ENCODE peak calls at places on chromosomes 12 and 14, in six cellular contexts. One of them, this sample, is unnamed.

GRCh38 chr14:91870001-91870400 is 2.7 kb upstream of the TC2N start:
- DNase-seq in neural progenitor cell: no peak
- DNase-seq in psoas muscle: no peak
- DNase-seq in suprapubic skin: no peak
- DNase-seq in heart right ventricle: no peak
- DNase-seq in MM.1S: peak
- DNase-seq in this sample: no peak

GRCh38 chr12:14961466-14962155 is at the start of gene ARHGDIB:
- DNase-seq in neural progenitor cell: no peak
- DNase-seq in psoas muscle: no peak
- DNase-seq in suprapubic skin: no peak
- DNase-seq in heart right ventricle: peak
- DNase-seq in MM.1S: peak
- DNase-seq in this sample: no peak

GRCh38 chr14:41570415-41571155 is 36.1 kb upstream of the LRFN5 start:
- DNase-seq in neural progenitor cell: no peak
- DNase-seq in psoas muscle: no peak
- DNase-seq in suprapubic skin: no peak
- DNase-seq in heart right ventricle: no peak
- DNase-seq in MM.1S: peak
- DNase-seq in this sample: no peak

GRCh38 chr12:55933158-55933798 is 2.3 kb downstream of the DGKA start:
- DNase-seq in neural progenitor cell: no peak
- DNase-seq in psoas muscle: no peak
- DNase-seq in suprapubic skin: no peak
- DNase-seq in heart right ventricle: no peak
- DNase-seq in MM.1S: no peak
- DNase-seq in this sample: no peak

GRCh38 chr12:8081228-8081920 is 700 bp upstream of the NECAP1 start:
- DNase-seq in neural progenitor cell: no peak
- DNase-seq in psoas muscle: no peak
- DNase-seq in suprapubic skin: no peak
- DNase-seq in heart right ventricle: no peak
- DNase-seq in MM.1S: peak
- DNase-seq in this sample: no peak

GRCh38 chr14:76352639-76353281 is 23.2 kb upstream of the ESRRB start:
- DNase-seq in neural progenitor cell: peak
- DNase-seq in psoas muscle: peak
- DNase-seq in suprapubic skin: no peak
- DNase-seq in heart right ventricle: peak
- DNase-seq in MM.1S: peak
- DNase-seq in this sample: no peak

GRCh38 chr12:41983394-41983793 is 161.3 kb downstream of the GXYLT1 start:
- DNase-seq in neural progenitor cell: no peak
- DNase-seq in psoas muscle: no peak
- DNase-seq in suprapubic skin: no peak
- DNase-seq in heart right ventricle: no peak
- DNase-seq in MM.1S: no peak
- DNase-seq in this sample: no peak

GRCh38 chr12:112473056-112473455 is 54.3 kb downstream of the PTPN11 start:
- DNase-seq in neural progenitor cell: peak
- DNase-seq in psoas muscle: no peak
- DNase-seq in suprapubic skin: no peak
- DNase-seq in heart right ventricle: no peak
- DNase-seq in MM.1S: no peak
- DNase-seq in this sample: peak

GRCh38 chr14:68395585-68395984 is 397.3 kb downstream of the ZFP36L1 start:
- DNase-seq in neural progenitor cell: no peak
- DNase-seq in psoas muscle: peak
- DNase-seq in suprapubic skin: no peak
- DNase-seq in heart right ventricle: no peak
- DNase-seq in MM.1S: no peak
- DNase-seq in this sample: no peak

GRCh38 chr12:615620-616019 is 47.6 kb downstream of the NINJ2 start:
- DNase-seq in neural progenitor cell: no peak
- DNase-seq in psoas muscle: no peak
- DNase-seq in suprapubic skin: no peak
- DNase-seq in heart right ventricle: no peak
- DNase-seq in MM.1S: no peak
- DNase-seq in this sample: no peak

GRCh38 chr14:74488788-74489397 is 4.2 kb downstream of the NPC2 start:
- DNase-seq in neural progenitor cell: no peak
- DNase-seq in psoas muscle: no peak
- DNase-seq in suprapubic skin: no peak
- DNase-seq in heart right ventricle: no peak
- DNase-seq in MM.1S: peak
- DNase-seq in this sample: no peak

GRCh38 chr12:127388985-127389384 is 878.0 kb upstream of the TMEM132C start:
- DNase-seq in neural progenitor cell: no peak
- DNase-seq in psoas muscle: no peak
- DNase-seq in suprapubic skin: no peak
- DNase-seq in heart right ventricle: no peak
- DNase-seq in MM.1S: no peak
- DNase-seq in this sample: no peak

GRCh38 chr12:2083561-2083960 is 30.8 kb downstream of the CACNA1C start:
- DNase-seq in neural progenitor cell: no peak
- DNase-seq in psoas muscle: no peak
- DNase-seq in suprapubic skin: no peak
- DNase-seq in heart right ventricle: no peak
- DNase-seq in MM.1S: no peak
- DNase-seq in this sample: no peak

GRCh38 chr14:98984719-98985041 is 287.3 kb downstream of the BCL11B start:
- DNase-seq in neural progenitor cell: no peak
- DNase-seq in psoas muscle: no peak
- DNase-seq in suprapubic skin: no peak
- DNase-seq in heart right ventricle: no peak
- DNase-seq in MM.1S: no peak
- DNase-seq in this sample: no peak

GRCh38 chr12:114013601-114014345 is 47.6 kb upstream of the RBM19 start:
- DNase-seq in neural progenitor cell: peak
- DNase-seq in psoas muscle: no peak
- DNase-seq in suprapubic skin: no peak
- DNase-seq in heart right ventricle: peak
- DNase-seq in MM.1S: no peak
- DNase-seq in this sample: peak

GRCh38 chr14:65238456-65238855 is 136.1 kb upstream of the MAX start:
- DNase-seq in neural progenitor cell: no peak
- DNase-seq in psoas muscle: no peak
- DNase-seq in suprapubic skin: no peak
- DNase-seq in heart right ventricle: no peak
- DNase-seq in MM.1S: no peak
- DNase-seq in this sample: no peak

GRCh38 chr14:21300892-21301291 is 21.0 kb downstream of the RPGRIP1 start:
- DNase-seq in neural progenitor cell: peak
- DNase-seq in psoas muscle: no peak
- DNase-seq in suprapubic skin: no peak
- DNase-seq in heart right ventricle: peak
- DNase-seq in MM.1S: no peak
- DNase-seq in this sample: peak

GRCh38 chr14:54348923-54349615 is 47.7 kb upstream of the CDKN3 start:
- DNase-seq in neural progenitor cell: no peak
- DNase-seq in psoas muscle: peak
- DNase-seq in suprapubic skin: no peak
- DNase-seq in heart right ventricle: peak
- DNase-seq in MM.1S: no peak
- DNase-seq in this sample: no peak

GRCh38 chr12:65656904-65657351 is 167.4 kb upstream of the HMGA2 start:
- DNase-seq in neural progenitor cell: no peak
- DNase-seq in psoas muscle: no peak
- DNase-seq in suprapubic skin: no peak
- DNase-seq in heart right ventricle: no peak
- DNase-seq in MM.1S: no peak
- DNase-seq in this sample: no peak

GRCh38 chr12:54682674-54683073 is 34.5 kb upstream of the DCD start:
- DNase-seq in neural progenitor cell: no peak
- DNase-seq in psoas muscle: no peak
- DNase-seq in suprapubic skin: no peak
- DNase-seq in heart right ventricle: no peak
- DNase-seq in MM.1S: no peak
- DNase-seq in this sample: no peak

GRCh38 chr14:23104591-23105347 is at the start of gene CIROP:
- DNase-seq in neural progenitor cell: no peak
- DNase-seq in psoas muscle: no peak
- DNase-seq in suprapubic skin: peak
- DNase-seq in heart right ventricle: no peak
- DNase-seq in MM.1S: no peak
- DNase-seq in this sample: no peak

GRCh38 chr14:25094171-25094907 is 44.4 kb upstream of the STXBP6 start:
- DNase-seq in neural progenitor cell: peak
- DNase-seq in psoas muscle: no peak
- DNase-seq in suprapubic skin: no peak
- DNase-seq in heart right ventricle: no peak
- DNase-seq in MM.1S: no peak
- DNase-seq in this sample: no peak

GRCh38 chr12:112418248-112418595 is 525 bp upstream of the PTPN11 start:
- DNase-seq in neural progenitor cell: no peak
- DNase-seq in psoas muscle: no peak
- DNase-seq in suprapubic skin: no peak
- DNase-seq in heart right ventricle: no peak
- DNase-seq in MM.1S: peak
- DNase-seq in this sample: no peak

GRCh38 chr14:73754911-73755360 is 40.8 kb upstream of the PNMA1 start:
- DNase-seq in neural progenitor cell: no peak
- DNase-seq in psoas muscle: peak
- DNase-seq in suprapubic skin: no peak
- DNase-seq in heart right ventricle: peak
- DNase-seq in MM.1S: no peak
- DNase-seq in this sample: no peak

GRCh38 chr12:80509781-80510556 is 65.9 kb downstream of the PTPRQ start:
- DNase-seq in neural progenitor cell: no peak
- DNase-seq in psoas muscle: no peak
- DNase-seq in suprapubic skin: no peak
- DNase-seq in heart right ventricle: no peak
- DNase-seq in MM.1S: no peak
- DNase-seq in this sample: no peak

GRCh38 chr12:106369624-106370346 is 12.2 kb downstream of the POLR3B start:
- DNase-seq in neural progenitor cell: no peak
- DNase-seq in psoas muscle: no peak
- DNase-seq in suprapubic skin: no peak
- DNase-seq in heart right ventricle: no peak
- DNase-seq in MM.1S: no peak
- DNase-seq in this sample: no peak

GRCh38 chr12:129887047-129887568 is 16.7 kb downstream of the TMEM132D start:
- DNase-seq in neural progenitor cell: no peak
- DNase-seq in psoas muscle: no peak
- DNase-seq in suprapubic skin: no peak
- DNase-seq in heart right ventricle: no peak
- DNase-seq in MM.1S: no peak
- DNase-seq in this sample: no peak

GRCh38 chr12:86523844-86524243 is 267.7 kb upstream of the MGAT4C start:
- DNase-seq in neural progenitor cell: no peak
- DNase-seq in psoas muscle: no peak
- DNase-seq in suprapubic skin: no peak
- DNase-seq in heart right ventricle: no peak
- DNase-seq in MM.1S: no peak
- DNase-seq in this sample: no peak

GRCh38 chr12:107027304-107028053 is 40.5 kb upstream of the MTERF2 start:
- DNase-seq in neural progenitor cell: no peak
- DNase-seq in psoas muscle: no peak
- DNase-seq in suprapubic skin: no peak
- DNase-seq in heart right ventricle: peak
- DNase-seq in MM.1S: no peak
- DNase-seq in this sample: no peak

GRCh38 chr12:99611117-99611516 is 36.4 kb upstream of the GARIN6 start:
- DNase-seq in neural progenitor cell: no peak
- DNase-seq in psoas muscle: no peak
- DNase-seq in suprapubic skin: no peak
- DNase-seq in heart right ventricle: no peak
- DNase-seq in MM.1S: no peak
- DNase-seq in this sample: no peak

GRCh38 chr12:45732250-45732649 is 2.7 kb downstream of the ARID2 start:
- DNase-seq in neural progenitor cell: no peak
- DNase-seq in psoas muscle: no peak
- DNase-seq in suprapubic skin: no peak
- DNase-seq in heart right ventricle: no peak
- DNase-seq in MM.1S: peak
- DNase-seq in this sample: no peak
- H3K4me3 ChIP-seq in neural progenitor cell: peak
- H3K4me3 ChIP-seq in psoas muscle: peak
- H3K4me3 ChIP-seq in suprapubic skin: peak
- H3K4me3 ChIP-seq in heart right ventricle: peak
- H3K4me3 ChIP-seq in MM.1S: peak
- H3K4me3 ChIP-seq in this sample: no peak

GRCh38 chr12:119139448-119139847 is 39.3 kb upstream of the HSPB8 start:
- DNase-seq in neural progenitor cell: no peak
- DNase-seq in psoas muscle: no peak
- DNase-seq in suprapubic skin: no peak
- DNase-seq in heart right ventricle: no peak
- DNase-seq in MM.1S: no peak
- DNase-seq in this sample: no peak
- H3K27ac ChIP-seq in neural progenitor cell: no peak
- H3K27ac ChIP-seq in psoas muscle: peak
- H3K27ac ChIP-seq in suprapubic skin: no peak
- H3K27ac ChIP-seq in heart right ventricle: no peak
- H3K27ac ChIP-seq in MM.1S: no peak
- H3K27ac ChIP-seq in this sample: no peak

DNA sequence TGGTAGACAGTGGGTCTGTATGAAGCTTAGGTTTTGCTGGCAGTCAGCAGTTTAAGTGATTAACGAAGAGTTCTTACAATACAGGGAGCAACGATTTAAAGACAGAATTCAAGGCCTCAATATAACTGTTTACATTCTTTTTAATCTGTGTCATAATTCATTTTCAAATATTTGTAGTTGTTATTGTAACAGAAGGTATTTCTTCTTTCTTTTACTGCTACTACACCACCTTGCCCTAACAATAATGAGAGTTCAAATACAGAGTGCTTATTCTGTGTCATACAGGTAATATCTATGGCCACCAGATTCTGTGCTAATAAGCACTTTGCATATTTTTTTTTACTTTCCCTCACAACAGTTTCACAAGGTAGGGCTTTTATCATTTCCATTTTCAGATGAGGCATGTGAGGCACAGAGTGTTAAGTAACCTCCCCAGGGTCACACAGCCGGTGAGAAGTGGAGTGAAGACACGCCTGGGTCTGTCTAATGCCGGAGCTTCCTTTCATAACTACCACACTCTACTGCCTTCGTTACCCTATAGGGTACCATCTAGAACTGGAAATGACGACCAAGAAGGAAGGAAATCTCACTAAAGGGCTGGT is 81.9 kb downstream of the PELI2 start:
- DNase-seq in neural progenitor cell: no peak
- DNase-seq in psoas muscle: no peak
- DNase-seq in suprapubic skin: no peak
- DNase-seq in heart right ventricle: no peak
- DNase-seq in MM.1S: no peak
- DNase-seq in this sample: no peak
- H3K4me3 ChIP-seq in neural progenitor cell: no peak
- H3K4me3 ChIP-seq in psoas muscle: no peak
- H3K4me3 ChIP-seq in suprapubic skin: no peak
- H3K4me3 ChIP-seq in heart right ventricle: no peak
- H3K4me3 ChIP-seq in MM.1S: no peak
- H3K4me3 ChIP-seq in this sample: no peak

GRCh38 chr14:61609885-61610284 is 85.4 kb upstream of the HIF1A start:
- DNase-seq in neural progenitor cell: no peak
- DNase-seq in psoas muscle: no peak
- DNase-seq in suprapubic skin: no peak
- DNase-seq in heart right ventricle: no peak
- DNase-seq in MM.1S: no peak
- DNase-seq in this sample: no peak
- H3K27ac ChIP-seq in neural progenitor cell: no peak
- H3K27ac ChIP-seq in psoas muscle: no peak
- H3K27ac ChIP-seq in suprapubic skin: peak
- H3K27ac ChIP-seq in heart right ventricle: peak
- H3K27ac ChIP-seq in MM.1S: no peak
- H3K27ac ChIP-seq in this sample: no peak

GRCh38 chr12:96906849-96907664 is at the start of gene NEDD1:
- DNase-seq in neural progenitor cell: peak
- DNase-seq in psoas muscle: peak
- DNase-seq in suprapubic skin: peak
- DNase-seq in heart right ventricle: peak
- DNase-seq in MM.1S: peak
- DNase-seq in this sample: peak
- H3K4me3 ChIP-seq in neural progenitor cell: peak
- H3K4me3 ChIP-seq in psoas muscle: peak
- H3K4me3 ChIP-seq in suprapubic skin: peak
- H3K4me3 ChIP-seq in heart right ventricle: peak
- H3K4me3 ChIP-seq in MM.1S: peak
- H3K4me3 ChIP-seq in this sample: peak